ENCODE peak calls at places on chromosomes 6 and 20, in five cellular contexts. One of them, this sample, is unnamed.

GRCh38 chr6:129598244-129599187 is 111.5 kb downstream of the ARHGAP18 start:
- DNase-seq in heart right ventricle: peak
- DNase-seq in A549: peak
- DNase-seq in K562: peak
- DNase-seq in lower lobe of right lung: no peak
- DNase-seq in this sample: peak

GRCh38 chr20:51768759-51769517 is 748 bp upstream of the ATP9A start:
- DNase-seq in heart right ventricle: no peak
- DNase-seq in A549: no peak
- DNase-seq in K562: no peak
- DNase-seq in lower lobe of right lung: no peak
- DNase-seq in this sample: no peak

GRCh38 chr6:51640016-51640415 is 447.4 kb downstream of the PKHD1 start:
- DNase-seq in heart right ventricle: no peak
- DNase-seq in A549: no peak
- DNase-seq in K562: no peak
- DNase-seq in lower lobe of right lung: no peak
- DNase-seq in this sample: no peak

GRCh38 chr6:147586044-147586443 is 77.6 kb downstream of the SAMD5 start:
- DNase-seq in heart right ventricle: peak
- DNase-seq in A549: no peak
- DNase-seq in K562: no peak
- DNase-seq in lower lobe of right lung: no peak
- DNase-seq in this sample: no peak

GRCh38 chr20:63128956-63129355 is 87.0 kb downstream of the YTHDF1 start:
- DNase-seq in heart right ventricle: no peak
- DNase-seq in A549: no peak
- DNase-seq in K562: no peak
- DNase-seq in lower lobe of right lung: peak
- DNase-seq in this sample: no peak

GRCh38 chr6:83417880-83418663 is 12.8 kb downstream of the ME1 start:
- DNase-seq in heart right ventricle: no peak
- DNase-seq in A549: peak
- DNase-seq in K562: peak
- DNase-seq in lower lobe of right lung: no peak
- DNase-seq in this sample: peak

GRCh38 chr20:19644085-19644484 is 114.0 kb upstream of the RIN2 start:
- DNase-seq in heart right ventricle: no peak
- DNase-seq in A549: no peak
- DNase-seq in K562: no peak
- DNase-seq in lower lobe of right lung: no peak
- DNase-seq in this sample: peak

GRCh38 chr6:5457983-5458683 is 196.8 kb downstream of the FARS2 start:
- DNase-seq in heart right ventricle: peak
- DNase-seq in A549: no peak
- DNase-seq in K562: no peak
- DNase-seq in lower lobe of right lung: peak
- DNase-seq in this sample: no peak

GRCh38 chr6:4299476-4299875 is 164.1 kb upstream of the ECI2 start:
- DNase-seq in heart right ventricle: no peak
- DNase-seq in A549: no peak
- DNase-seq in K562: no peak
- DNase-seq in lower lobe of right lung: no peak
- DNase-seq in this sample: no peak

GRCh38 chr20:37282558-37282957 is 6.9 kb upstream of the MANBAL start:
- DNase-seq in heart right ventricle: no peak
- DNase-seq in A549: no peak
- DNase-seq in K562: no peak
- DNase-seq in lower lobe of right lung: no peak
- DNase-seq in this sample: peak

GRCh38 chr20:10524034-10524476 is 89.0 kb downstream of the SLX4IP start:
- DNase-seq in heart right ventricle: peak
- DNase-seq in A549: no peak
- DNase-seq in K562: no peak
- DNase-seq in lower lobe of right lung: no peak
- DNase-seq in this sample: no peak

GRCh38 chr20:44596010-44596409 is 13.6 kb downstream of the PKIG start:
- DNase-seq in heart right ventricle: no peak
- DNase-seq in A549: peak
- DNase-seq in K562: no peak
- DNase-seq in lower lobe of right lung: no peak
- DNase-seq in this sample: no peak

GRCh38 chr20:49700411-49701185 is 13.1 kb downstream of the B4GALT5 start:
- DNase-seq in heart right ventricle: no peak
- DNase-seq in A549: no peak
- DNase-seq in K562: peak
- DNase-seq in lower lobe of right lung: no peak
- DNase-seq in this sample: peak

GRCh38 chr6:87342829-87343228 is 1.8 kb upstream of the C6orf163 start:
- DNase-seq in heart right ventricle: no peak
- DNase-seq in A549: no peak
- DNase-seq in K562: no peak
- DNase-seq in lower lobe of right lung: no peak
- DNase-seq in this sample: no peak

GRCh38 chr20:60930023-60930790 is 321.9 kb upstream of the CDH4 start:
- DNase-seq in heart right ventricle: no peak
- DNase-seq in A549: no peak
- DNase-seq in K562: no peak
- DNase-seq in lower lobe of right lung: no peak
- DNase-seq in this sample: no peak

GRCh38 chr20:62921119-62921687 is 5.1 kb downstream of the DIDO1 start:
- DNase-seq in heart right ventricle: peak
- DNase-seq in A549: peak
- DNase-seq in K562: peak
- DNase-seq in lower lobe of right lung: peak
- DNase-seq in this sample: peak

GRCh38 chr20:46199198-46199597 is 81.1 kb downstream of the CD40 start:
- DNase-seq in heart right ventricle: no peak
- DNase-seq in A549: peak
- DNase-seq in K562: peak
- DNase-seq in lower lobe of right lung: no peak
- DNase-seq in this sample: peak

DNA sequence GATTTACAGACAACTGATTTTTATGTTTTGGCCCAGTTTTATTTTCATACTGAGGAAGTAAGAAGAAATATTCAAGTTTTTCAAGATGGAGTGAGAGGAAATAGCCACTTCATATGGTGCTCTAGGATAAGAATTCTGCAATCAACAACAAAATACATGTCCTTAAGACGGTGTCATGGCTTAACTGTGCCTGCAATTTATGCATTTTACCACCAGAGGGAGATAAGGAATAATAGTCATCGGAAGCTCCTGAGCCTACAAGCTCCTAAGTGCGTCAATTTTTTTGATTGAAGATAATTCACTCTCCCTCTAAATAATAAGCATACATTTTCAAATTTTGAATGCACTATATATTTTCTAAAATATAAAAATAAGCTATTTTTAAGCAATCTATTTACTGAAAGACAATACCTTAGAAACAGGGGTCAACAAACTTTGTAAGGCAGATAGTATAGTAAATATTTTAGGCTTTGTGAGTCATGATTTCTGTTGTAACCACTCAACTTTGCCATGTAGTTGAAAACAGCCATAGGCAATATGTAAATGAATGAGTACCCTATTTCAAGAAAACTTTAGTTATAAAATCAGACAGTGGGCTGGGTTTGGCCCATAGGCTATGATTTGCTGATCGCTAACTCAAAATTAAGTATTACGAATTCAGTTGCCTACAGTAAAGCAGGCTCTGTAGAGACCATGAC is 230.9 kb upstream of the DTNBP1 start:
- DNase-seq in heart right ventricle: no peak
- DNase-seq in A549: no peak
- DNase-seq in K562: peak
- DNase-seq in lower lobe of right lung: no peak
- DNase-seq in this sample: no peak
- TF ChIP-seq CTCF in heart right ventricle: no peak
- TF ChIP-seq CTCF in A549: peak
- TF ChIP-seq CTCF in K562: peak
- TF ChIP-seq CTCF in lower lobe of right lung: peak
- TF ChIP-seq CTCF in this sample: no peak

GRCh38 chr20:35883341-35883777 is 70.9 kb downstream of the SCAND1 start:
- DNase-seq in heart right ventricle: no peak
- DNase-seq in A549: no peak
- DNase-seq in K562: no peak
- DNase-seq in lower lobe of right lung: no peak
- DNase-seq in this sample: no peak
- H3K27ac ChIP-seq in heart right ventricle: peak
- H3K27ac ChIP-seq in A549: peak
- H3K27ac ChIP-seq in K562: no peak
- H3K27ac ChIP-seq in lower lobe of right lung: peak
- H3K27ac ChIP-seq in this sample: peak

GRCh38 chr6:42166444-42167141 is 6.6 kb upstream of the GUCA1A start:
- DNase-seq in heart right ventricle: peak
- DNase-seq in A549: peak
- DNase-seq in K562: peak
- DNase-seq in lower lobe of right lung: no peak
- DNase-seq in this sample: peak
- TF ChIP-seq CTCF in heart right ventricle: peak
- TF ChIP-seq CTCF in A549: peak
- TF ChIP-seq CTCF in K562: peak
- TF ChIP-seq CTCF in lower lobe of right lung: peak
- TF ChIP-seq CTCF in this sample: peak

DNA sequence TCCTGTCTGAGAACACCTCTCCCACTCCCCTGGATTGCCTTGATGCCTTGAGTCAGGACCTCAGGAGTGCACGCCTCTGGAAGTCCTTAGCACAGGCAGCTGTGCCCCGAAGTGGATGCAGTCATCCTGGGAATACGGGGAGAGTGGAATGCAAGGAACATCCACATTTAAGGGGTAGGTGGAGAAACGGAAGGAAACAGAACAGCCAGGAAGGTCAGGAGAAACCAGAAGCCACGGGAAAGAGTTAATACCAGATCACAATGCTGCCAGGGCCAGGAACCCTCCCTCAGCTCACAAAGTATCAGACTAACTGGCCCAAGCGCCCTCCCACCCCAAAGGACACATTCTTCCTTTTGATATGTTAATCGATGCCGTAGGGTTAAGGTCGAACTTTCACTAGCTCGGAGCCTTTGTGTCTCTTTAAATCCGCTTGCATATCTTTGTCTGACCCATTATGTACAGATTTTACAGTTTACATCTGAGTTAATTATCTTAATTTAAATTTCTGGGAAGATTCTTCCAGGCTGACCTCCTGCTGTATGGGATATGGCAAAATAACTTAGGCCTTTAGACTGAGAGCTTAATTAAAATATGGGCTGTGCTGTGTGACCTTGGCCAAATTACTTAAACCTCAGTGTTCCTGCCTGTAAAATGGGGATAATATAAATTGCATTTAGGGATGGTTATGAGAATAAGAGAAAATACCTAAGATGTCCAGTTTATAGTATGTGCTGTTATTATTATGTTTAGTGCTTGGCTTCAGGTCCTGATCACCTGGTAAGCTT is 24.0 kb upstream of the CCND3 start:
- DNase-seq in heart right ventricle: no peak
- DNase-seq in A549: no peak
- DNase-seq in K562: no peak
- DNase-seq in lower lobe of right lung: no peak
- DNase-seq in this sample: no peak
- H3K27ac ChIP-seq in heart right ventricle: no peak
- H3K27ac ChIP-seq in A549: peak
- H3K27ac ChIP-seq in K562: peak
- H3K27ac ChIP-seq in lower lobe of right lung: no peak
- H3K27ac ChIP-seq in this sample: no peak

DNA sequence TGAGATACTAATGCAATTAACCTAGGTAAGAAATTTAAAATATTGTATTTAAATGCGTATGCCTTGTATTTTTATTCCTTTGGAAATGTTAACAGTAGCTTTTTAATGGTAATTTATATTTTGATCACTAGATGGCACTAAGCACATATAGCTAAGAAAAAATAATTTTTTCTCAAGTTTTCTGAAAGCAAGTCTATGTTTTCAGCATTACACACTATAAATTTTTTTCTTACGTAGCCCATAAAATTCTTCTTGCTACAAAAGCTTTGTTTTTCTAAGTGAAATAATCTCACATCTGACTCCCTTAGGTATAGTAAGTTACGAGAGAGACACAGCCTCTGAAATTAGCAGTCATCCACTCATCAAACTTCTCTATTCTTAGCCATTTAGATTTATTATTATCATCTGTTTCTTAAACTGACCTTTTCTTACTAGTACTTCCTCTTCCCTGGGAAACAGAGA is 35.7 kb downstream of the TSPYL4 start:
- DNase-seq in heart right ventricle: no peak
- DNase-seq in A549: no peak
- DNase-seq in K562: no peak
- DNase-seq in lower lobe of right lung: no peak
- DNase-seq in this sample: no peak
- TF ChIP-seq CTCF in heart right ventricle: peak
- TF ChIP-seq CTCF in A549: peak
- TF ChIP-seq CTCF in K562: peak
- TF ChIP-seq CTCF in lower lobe of right lung: peak
- TF ChIP-seq CTCF in this sample: peak

DNA sequence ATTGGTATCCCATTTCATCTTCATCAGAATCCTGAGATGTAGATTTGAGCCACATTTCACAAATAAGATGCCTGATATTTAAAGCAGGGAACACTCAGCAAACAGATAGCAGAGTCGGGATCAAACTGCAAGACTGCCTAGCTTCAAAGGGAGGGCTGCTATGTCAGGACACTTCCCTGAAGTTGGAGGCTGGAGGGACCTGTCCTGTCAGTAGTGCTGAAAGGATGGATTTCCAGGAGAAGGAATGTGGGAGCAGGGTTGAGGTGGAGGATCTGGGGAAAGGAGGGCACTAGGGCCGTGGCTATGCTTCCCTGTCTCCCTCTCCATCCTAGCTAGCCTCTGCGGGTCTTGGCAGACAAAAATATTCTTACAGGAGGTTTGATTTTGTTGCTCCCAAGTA is 32.2 kb downstream of the COX4I2 start:
- DNase-seq in heart right ventricle: no peak
- DNase-seq in A549: no peak
- DNase-seq in K562: no peak
- DNase-seq in lower lobe of right lung: no peak
- DNase-seq in this sample: no peak
- H3K27ac ChIP-seq in heart right ventricle: peak
- H3K27ac ChIP-seq in A549: no peak
- H3K27ac ChIP-seq in K562: peak
- H3K27ac ChIP-seq in lower lobe of right lung: peak
- H3K27ac ChIP-seq in this sample: peak

GRCh38 chr6:43452896-43453295 is 2.5 kb downstream of the DLK2 start:
- DNase-seq in heart right ventricle: no peak
- DNase-seq in A549: no peak
- DNase-seq in K562: no peak
- DNase-seq in lower lobe of right lung: no peak
- DNase-seq in this sample: no peak
- TF ChIP-seq CTCF in heart right ventricle: no peak
- TF ChIP-seq CTCF in A549: no peak
- TF ChIP-seq CTCF in K562: no peak
- TF ChIP-seq CTCF in lower lobe of right lung: no peak
- TF ChIP-seq CTCF in this sample: no peak

GRCh38 chr6:112833546-112834215 is 486.6 kb downstream of the RFPL4B start:
- DNase-seq in heart right ventricle: no peak
- DNase-seq in A549: no peak
- DNase-seq in K562: no peak
- DNase-seq in lower lobe of right lung: no peak
- DNase-seq in this sample: no peak
- H3K27ac ChIP-seq in heart right ventricle: peak
- H3K27ac ChIP-seq in A549: no peak
- H3K27ac ChIP-seq in K562: no peak
- H3K27ac ChIP-seq in lower lobe of right lung: no peak
- H3K27ac ChIP-seq in this sample: no peak

This sample was measured in RWPE1.